ENCODE peak calls at places on chromosomes 7 and 10, in seven cellular contexts. One of them, this sample, is unnamed.

GRCh38 chr7:155356323-155357105 is 58.8 kb downstream of the INSIG1 start:
- DNase-seq in MM.1S: no peak
- DNase-seq in Jurkat, Clone E6-1: no peak
- DNase-seq in AG10803: no peak
- DNase-seq in A549: peak
- DNase-seq in thyroid gland: peak
- DNase-seq in Panc1: no peak
- DNase-seq in this sample: no peak

GRCh38 chr10:89665302-89665701 is 20.3 kb upstream of the PANK1 start:
- DNase-seq in MM.1S: no peak
- DNase-seq in Jurkat, Clone E6-1: no peak
- DNase-seq in AG10803: no peak
- DNase-seq in A549: no peak
- DNase-seq in thyroid gland: no peak
- DNase-seq in Panc1: no peak
- DNase-seq in this sample: no peak

GRCh38 chr7:131293018-131293417 is 34.7 kb upstream of the MKLN1 start:
- DNase-seq in MM.1S: no peak
- DNase-seq in Jurkat, Clone E6-1: no peak
- DNase-seq in AG10803: peak
- DNase-seq in A549: no peak
- DNase-seq in thyroid gland: no peak
- DNase-seq in Panc1: no peak
- DNase-seq in this sample: peak

GRCh38 chr7:36289833-36290661 is 99.6 kb upstream of the ANLN start:
- DNase-seq in MM.1S: no peak
- DNase-seq in Jurkat, Clone E6-1: no peak
- DNase-seq in AG10803: no peak
- DNase-seq in A549: peak
- DNase-seq in thyroid gland: no peak
- DNase-seq in Panc1: peak
- DNase-seq in this sample: no peak

GRCh38 chr10:95877881-95878280 is 29.9 kb upstream of the CC2D2B start:
- DNase-seq in MM.1S: no peak
- DNase-seq in Jurkat, Clone E6-1: no peak
- DNase-seq in AG10803: no peak
- DNase-seq in A549: no peak
- DNase-seq in thyroid gland: no peak
- DNase-seq in Panc1: no peak
- DNase-seq in this sample: no peak

GRCh38 chr7:85184599-85185354 is 2.1 kb downstream of the SEMA3D start:
- DNase-seq in MM.1S: no peak
- DNase-seq in Jurkat, Clone E6-1: no peak
- DNase-seq in AG10803: peak
- DNase-seq in A549: no peak
- DNase-seq in thyroid gland: peak
- DNase-seq in Panc1: no peak
- DNase-seq in this sample: no peak

GRCh38 chr10:92552310-92552709 is 21.6 kb downstream of the IDE start:
- DNase-seq in MM.1S: no peak
- DNase-seq in Jurkat, Clone E6-1: no peak
- DNase-seq in AG10803: no peak
- DNase-seq in A549: peak
- DNase-seq in thyroid gland: no peak
- DNase-seq in Panc1: no peak
- DNase-seq in this sample: no peak

GRCh38 chr7:130277763-130278643 is 11.3 kb downstream of the CPA2 start:
- DNase-seq in MM.1S: no peak
- DNase-seq in Jurkat, Clone E6-1: no peak
- DNase-seq in AG10803: peak
- DNase-seq in A549: peak
- DNase-seq in thyroid gland: peak
- DNase-seq in Panc1: no peak
- DNase-seq in this sample: peak

GRCh38 chr10:114518401-114519305 is 114.4 kb upstream of the AFAP1L2 start:
- DNase-seq in MM.1S: no peak
- DNase-seq in Jurkat, Clone E6-1: no peak
- DNase-seq in AG10803: no peak
- DNase-seq in A549: peak
- DNase-seq in thyroid gland: peak
- DNase-seq in Panc1: peak
- DNase-seq in this sample: no peak

GRCh38 chr7:122850528-122850927 is 35.7 kb downstream of the CADPS2 start:
- DNase-seq in MM.1S: no peak
- DNase-seq in Jurkat, Clone E6-1: no peak
- DNase-seq in AG10803: no peak
- DNase-seq in A549: no peak
- DNase-seq in thyroid gland: no peak
- DNase-seq in Panc1: no peak
- DNase-seq in this sample: no peak

GRCh38 chr10:125812128-125812527 is 10.9 kb downstream of the UROS start:
- DNase-seq in MM.1S: no peak
- DNase-seq in Jurkat, Clone E6-1: no peak
- DNase-seq in AG10803: peak
- DNase-seq in A549: peak
- DNase-seq in thyroid gland: no peak
- DNase-seq in Panc1: no peak
- DNase-seq in this sample: no peak

GRCh38 chr10:88755753-88756152 is 4.1 kb upstream of the LIPN start:
- DNase-seq in MM.1S: no peak
- DNase-seq in Jurkat, Clone E6-1: no peak
- DNase-seq in AG10803: no peak
- DNase-seq in A549: no peak
- DNase-seq in thyroid gland: no peak
- DNase-seq in Panc1: no peak
- DNase-seq in this sample: no peak

GRCh38 chr7:75962607-75963382 is 31.6 kb downstream of the TMEM120A start:
- DNase-seq in MM.1S: no peak
- DNase-seq in Jurkat, Clone E6-1: no peak
- DNase-seq in AG10803: peak
- DNase-seq in A549: no peak
- DNase-seq in thyroid gland: no peak
- DNase-seq in Panc1: no peak
- DNase-seq in this sample: no peak

GRCh38 chr10:15642095-15642494 is 77.6 kb downstream of the ITGA8 start:
- DNase-seq in MM.1S: no peak
- DNase-seq in Jurkat, Clone E6-1: no peak
- DNase-seq in AG10803: peak
- DNase-seq in A549: no peak
- DNase-seq in thyroid gland: no peak
- DNase-seq in Panc1: no peak
- DNase-seq in this sample: no peak

GRCh38 chr7:54879776-54880175 is 120.8 kb upstream of the SEC61G start:
- DNase-seq in MM.1S: no peak
- DNase-seq in Jurkat, Clone E6-1: no peak
- DNase-seq in AG10803: no peak
- DNase-seq in A549: peak
- DNase-seq in thyroid gland: no peak
- DNase-seq in Panc1: no peak
- DNase-seq in this sample: no peak

GRCh38 chr7:10919923-10920322 is 53.7 kb upstream of the PHF14 start:
- DNase-seq in MM.1S: no peak
- DNase-seq in Jurkat, Clone E6-1: no peak
- DNase-seq in AG10803: no peak
- DNase-seq in A549: no peak
- DNase-seq in thyroid gland: no peak
- DNase-seq in Panc1: no peak
- DNase-seq in this sample: no peak

GRCh38 chr10:73244866-73245477 is 2.1 kb downstream of the DNAJC9 start:
- DNase-seq in MM.1S: peak
- DNase-seq in Jurkat, Clone E6-1: peak
- DNase-seq in AG10803: no peak
- DNase-seq in A549: no peak
- DNase-seq in thyroid gland: no peak
- DNase-seq in Panc1: no peak
- DNase-seq in this sample: no peak
- H3K4me3 ChIP-seq in MM.1S: peak
- H3K4me3 ChIP-seq in Jurkat, Clone E6-1: peak
- H3K4me3 ChIP-seq in AG10803: peak
- H3K4me3 ChIP-seq in A549: peak
- H3K4me3 ChIP-seq in thyroid gland: no peak
- H3K4me3 ChIP-seq in Panc1: peak
- H3K4me3 ChIP-seq in this sample: no peak

DNA sequence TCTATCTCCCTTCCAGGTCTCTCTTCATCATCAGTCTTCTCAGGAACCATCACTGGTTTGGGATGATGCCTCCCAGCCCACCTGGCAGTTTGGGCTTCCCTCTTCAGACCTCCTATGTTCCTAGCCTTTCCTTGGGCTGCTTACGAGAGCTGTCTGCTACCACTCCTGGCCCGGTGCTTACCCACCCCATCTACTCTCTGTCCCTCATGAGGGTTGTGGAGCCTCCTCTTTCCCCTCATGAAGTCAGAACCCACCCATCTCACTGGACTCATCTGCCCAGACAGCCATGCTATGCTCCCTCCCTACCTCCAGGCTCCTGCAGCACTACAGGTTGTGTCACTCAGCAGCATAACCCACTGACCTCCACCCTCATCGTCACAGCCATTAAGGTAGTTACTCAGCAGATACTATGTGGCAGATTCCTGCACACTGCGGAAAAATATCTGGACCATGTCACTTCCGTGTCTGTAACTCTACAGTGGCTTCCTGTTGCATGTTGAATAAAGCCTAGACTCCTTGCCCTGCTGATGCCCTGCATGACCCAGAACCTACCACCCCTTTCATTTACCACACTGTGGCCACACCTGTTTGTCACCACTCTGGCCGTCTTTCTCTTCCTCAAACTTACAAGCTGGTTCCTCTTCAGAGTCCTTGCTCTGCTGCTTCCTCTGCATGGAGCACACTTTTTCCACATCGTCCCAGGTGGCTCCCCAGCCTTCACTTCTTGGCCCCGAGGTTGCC is 2.0 kb downstream of the DBNL start:
- DNase-seq in MM.1S: peak
- DNase-seq in Jurkat, Clone E6-1: no peak
- DNase-seq in AG10803: no peak
- DNase-seq in A549: no peak
- DNase-seq in thyroid gland: no peak
- DNase-seq in Panc1: no peak
- DNase-seq in this sample: peak
- H3K4me3 ChIP-seq in MM.1S: peak
- H3K4me3 ChIP-seq in Jurkat, Clone E6-1: no peak
- H3K4me3 ChIP-seq in AG10803: no peak
- H3K4me3 ChIP-seq in A549: no peak
- H3K4me3 ChIP-seq in thyroid gland: no peak
- H3K4me3 ChIP-seq in Panc1: peak
- H3K4me3 ChIP-seq in this sample: peak

GRCh38 chr7:23247602-23248335 is 1.2 kb downstream of the GPNMB start:
- DNase-seq in MM.1S: no peak
- DNase-seq in Jurkat, Clone E6-1: no peak
- DNase-seq in AG10803: peak
- DNase-seq in A549: no peak
- DNase-seq in thyroid gland: no peak
- DNase-seq in Panc1: no peak
- DNase-seq in this sample: peak

GRCh38 chr7:23246540-23246939 is at the start of gene GPNMB:
- DNase-seq in MM.1S: no peak
- DNase-seq in Jurkat, Clone E6-1: no peak
- DNase-seq in AG10803: peak
- DNase-seq in A549: no peak
- DNase-seq in thyroid gland: peak
- DNase-seq in Panc1: no peak
- DNase-seq in this sample: no peak

GRCh38 chr7:23244335-23244635 is 2.3 kb upstream of the GPNMB start:
- DNase-seq in MM.1S: no peak
- DNase-seq in Jurkat, Clone E6-1: no peak
- DNase-seq in AG10803: no peak
- DNase-seq in A549: no peak
- DNase-seq in thyroid gland: no peak
- DNase-seq in Panc1: no peak
- DNase-seq in this sample: no peak

GRCh38 chr7:23249486-23249885 is 2.9 kb downstream of the GPNMB start:
- DNase-seq in MM.1S: no peak
- DNase-seq in Jurkat, Clone E6-1: no peak
- DNase-seq in AG10803: no peak
- DNase-seq in A549: no peak
- DNase-seq in thyroid gland: no peak
- DNase-seq in Panc1: no peak
- DNase-seq in this sample: no peak

DNA sequence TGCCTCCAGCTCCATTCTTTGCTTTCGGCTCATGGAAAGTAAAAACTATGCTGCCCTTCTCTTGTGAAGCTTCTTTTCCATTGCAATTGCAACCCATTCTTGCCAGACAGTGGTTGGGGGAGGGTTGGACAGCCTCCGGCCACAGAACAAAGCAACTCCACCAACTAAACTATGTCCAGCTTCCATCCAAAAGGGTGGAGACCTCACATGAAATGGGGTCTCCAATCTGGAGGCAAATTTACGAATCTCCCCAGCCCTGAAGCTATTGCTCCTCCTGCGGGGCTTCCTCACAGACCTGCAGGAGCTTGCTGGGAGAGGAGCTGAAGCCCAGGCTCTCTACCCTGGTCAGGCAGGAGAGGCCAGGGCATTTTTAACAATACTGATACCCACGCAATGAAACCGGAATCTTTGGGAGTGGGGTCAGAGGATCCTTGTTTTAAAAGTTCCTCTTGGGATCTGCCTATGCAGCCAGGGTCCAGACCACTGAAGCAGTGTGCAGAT is 576 bp downstream of the GPNMB start:
- DNase-seq in MM.1S: no peak
- DNase-seq in Jurkat, Clone E6-1: no peak
- DNase-seq in AG10803: no peak
- DNase-seq in A549: no peak
- DNase-seq in thyroid gland: no peak
- DNase-seq in Panc1: no peak
- DNase-seq in this sample: no peak
- H3K4me3 ChIP-seq in MM.1S: no peak
- H3K4me3 ChIP-seq in Jurkat, Clone E6-1: no peak
- H3K4me3 ChIP-seq in AG10803: peak
- H3K4me3 ChIP-seq in A549: no peak
- H3K4me3 ChIP-seq in thyroid gland: no peak
- H3K4me3 ChIP-seq in Panc1: no peak
- H3K4me3 ChIP-seq in this sample: peak

GRCh38 chr7:5696346-5697100 is 84.9 kb downstream of the RNF216 start:
- DNase-seq in MM.1S: no peak
- DNase-seq in Jurkat, Clone E6-1: no peak
- DNase-seq in AG10803: no peak
- DNase-seq in A549: no peak
- DNase-seq in thyroid gland: no peak
- DNase-seq in Panc1: no peak
- DNase-seq in this sample: no peak

GRCh38 chr7:5697754-5698487 is 83.5 kb downstream of the RNF216 start:
- DNase-seq in MM.1S: no peak
- DNase-seq in Jurkat, Clone E6-1: no peak
- DNase-seq in AG10803: no peak
- DNase-seq in A549: no peak
- DNase-seq in thyroid gland: no peak
- DNase-seq in Panc1: no peak
- DNase-seq in this sample: no peak

GRCh38 chr7:5695037-5695708 is 86.3 kb downstream of the RNF216 start:
- DNase-seq in MM.1S: no peak
- DNase-seq in Jurkat, Clone E6-1: peak
- DNase-seq in AG10803: peak
- DNase-seq in A549: no peak
- DNase-seq in thyroid gland: no peak
- DNase-seq in Panc1: no peak
- DNase-seq in this sample: no peak

GRCh38 chr7:5694221-5694754 is 87.2 kb downstream of the RNF216 start:
- DNase-seq in MM.1S: no peak
- DNase-seq in Jurkat, Clone E6-1: no peak
- DNase-seq in AG10803: peak
- DNase-seq in A549: no peak
- DNase-seq in thyroid gland: no peak
- DNase-seq in Panc1: no peak
- DNase-seq in this sample: no peak

GRCh38 chr7:5695709-5696345 is 85.6 kb downstream of the RNF216 start:
- DNase-seq in MM.1S: no peak
- DNase-seq in Jurkat, Clone E6-1: no peak
- DNase-seq in AG10803: peak
- DNase-seq in A549: no peak
- DNase-seq in thyroid gland: no peak
- DNase-seq in Panc1: no peak
- DNase-seq in this sample: no peak
- H3K4me3 ChIP-seq in MM.1S: no peak
- H3K4me3 ChIP-seq in Jurkat, Clone E6-1: peak
- H3K4me3 ChIP-seq in AG10803: peak
- H3K4me3 ChIP-seq in A549: no peak
- H3K4me3 ChIP-seq in thyroid gland: no peak
- H3K4me3 ChIP-seq in Panc1: no peak
- H3K4me3 ChIP-seq in this sample: peak

This sample was measured in left ventricle myocardium inferior.